ENCODE peak calls at places on chromosomes 5 and 9, in ten cellular contexts. H is astrocyte of the cerebellum; V is NCI-H460; B is epithelial cell of esophagus; U is neural progenitor cell; A is AG08396; Z is NCI-H1105; E is tibial artery; D is stimulated activated CD4-positive, alpha-beta T cell treated with anti-CD3 and anti-CD28 coated beads, Interleukin-1b, Interleukin-23, amount 100 ng/mL, for 24 hours; Q is ELR. L is an unnamed sample.

GRCh38 chr5:139157556-139157955 is 40.6 kb downstream of the SIL1 start:
- DNase-seq in E (no peak), Z (no peak), B (peak; percentile 43), U (no peak), V (no peak), A (no peak), Q (no peak), D (no peak), H (no peak), L (no peak)

GRCh38 chr5:76046761-76047160 is 36.4 kb upstream of the SV2C start:
- DNase-seq in A (no peak), V (no peak), B (peak; percentile 5), Q (no peak), E (no peak), H (no peak), Z (no peak), U (no peak), D (no peak), L (no peak)

GRCh38 chr9:35790385-35791291 is 753 bp upstream of the NPR2 start:
- DNase-seq in A (peak; percentile 90), Q (peak; percentile 91), H (peak; percentile 73), D (peak; percentile 22), Z (peak; percentile 79), B (peak; percentile 81), U (peak; percentile 87), V (peak; percentile 57), E (peak; percentile 89), L (peak; percentile 83)

GRCh38 chr5:150645070-150645700 is 4.7 kb downstream of the SYNPO start:
- DNase-seq in H (no peak), U (peak; percentile 86), D (no peak), Z (no peak), A (peak; percentile 72), V (peak; percentile 58), Q (peak; percentile 77), B (no peak), E (peak; percentile 85), L (no peak)

GRCh38 chr9:132584616-132585560 is 2.5 kb downstream of the BARHL1 start:
- DNase-seq in E (no peak), U (peak; percentile 54), V (no peak), Q (peak; percentile 54), A (no peak), B (peak; percentile 34), H (no peak), D (no peak), Z (no peak), L (no peak)

GRCh38 chr9:37574241-37574721 is 1.9 kb downstream of the FBXO10 start:
- DNase-seq in Z (no peak), B (no peak), Q (no peak), A (no peak), H (no peak), D (no peak), V (peak; percentile 33), E (no peak), U (peak; percentile 76), L (no peak)

GRCh38 chr9:93060746-93061259 is 2.3 kb downstream of the SUSD3 start:
- DNase-seq in D (no peak), H (no peak), V (no peak), E (no peak), A (peak; percentile 82), U (no peak), Z (no peak), Q (peak; percentile 58), B (no peak), L (no peak)

GRCh38 chr9:132638240-132638639 is 31.5 kb downstream of the DDX31 start:
- DNase-seq in H (no peak), A (no peak), E (no peak), Q (peak; percentile 31), U (no peak), Z (no peak), D (no peak), V (no peak), B (peak; percentile 60), L (no peak)

GRCh38 chr9:4769321-4770080 is 23.2 kb upstream of the RCL1 start:
- DNase-seq in Q (peak; percentile 80), V (no peak), B (peak; percentile 85), Z (no peak), H (no peak), E (no peak), A (peak; percentile 31), D (no peak), U (no peak), L (no peak)

GRCh38 chr5:57173318-57174127 is at the start of gene GPBP1:
- DNase-seq in A (peak; percentile 98), D (peak; percentile 97), Z (peak; percentile 90), E (peak; percentile 100), V (peak; percentile 99), H (peak; percentile 99), B (peak; percentile 99), U (peak; percentile 99), Q (peak; percentile 99), L (peak; percentile 100)

GRCh38 chr5:91281409-91281808 is 101.7 kb downstream of the ARRDC3 start:
- DNase-seq in B (peak; percentile 80), U (no peak), E (no peak), Q (peak; percentile 83), D (no peak), V (no peak), H (peak; percentile 83), Z (peak; percentile 5), A (peak; percentile 50), L (no peak)

GRCh38 chr9:113650207-113651131 is 186.9 kb downstream of the RGS3 start:
- DNase-seq in V (no peak), E (no peak), Z (no peak), A (peak; percentile 39), B (peak; percentile 65), U (no peak), Q (peak; percentile 88), D (no peak), H (no peak), L (peak; percentile 51)

GRCh38 chr9:77156646-77157371 is 20.5 kb upstream of the VPS13A start:
- DNase-seq in V (no peak), A (no peak), E (no peak), B (peak; percentile 13), H (no peak), U (no peak), Q (no peak), Z (peak; percentile 37), D (no peak), L (no peak)

GRCh38 chr5:120552638-120553037 is 88.5 kb downstream of the PRR16 start:
- DNase-seq in H (peak; percentile 22), Z (no peak), Q (peak; percentile 70), U (no peak), E (no peak), B (peak; percentile 20), D (no peak), A (no peak), V (no peak), L (no peak)

GRCh38 chr5:14767942-14768837 is 103.4 kb downstream of the ANKH start:
- DNase-seq in U (no peak), Z (no peak), D (no peak), A (no peak), H (no peak), Q (no peak), B (peak; percentile 33), V (no peak), E (no peak), L (no peak)

GRCh38 chr9:26946753-26947727 is at the start of gene PLAA:
- DNase-seq in D (peak; percentile 77), V (peak; percentile 88), B (peak; percentile 96), U (peak; percentile 95), Z (peak; percentile 94), Q (peak; percentile 97), H (peak; percentile 79), A (peak; percentile 91), E (peak; percentile 92), L (peak; percentile 94)

GRCh38 chr9:110545705-110546104 is 33.8 kb downstream of the SVEP1 start:
- DNase-seq in V (no peak), Q (peak; percentile 9), A (no peak), Z (no peak), D (no peak), H (no peak), U (peak; percentile 2), E (no peak), B (peak; percentile 30), L (no peak)

GRCh38 chr5:180161420-180162303 is 47.3 kb downstream of the RASGEF1C start:
- DNase-seq in H (no peak), Q (no peak), U (peak; percentile 36), A (no peak), B (no peak), V (no peak), E (peak; percentile 59), Z (peak; percentile 40), D (no peak), L (no peak)

GRCh38 chr9:26971721-26972120 is 15.5 kb downstream of the IFT74 start:
- DNase-seq in B (peak; percentile 65), V (no peak), Q (no peak), H (no peak), E (no peak), Z (no peak), D (no peak), U (no peak), A (no peak), L (no peak)

GRCh38 chr9:34171753-34172535 is 6.9 kb upstream of the UBAP1 start:
- DNase-seq in Z (no peak), B (no peak), D (no peak), E (peak; percentile 61), V (no peak), Q (no peak), U (no peak), H (no peak), A (no peak), L (no peak)

GRCh38 chr9:70315389-70315788 is 56.6 kb downstream of the SMC5 start:
- DNase-seq in A (peak; percentile 4), B (peak; percentile 39), E (no peak), H (no peak), D (no peak), Z (no peak), V (no peak), U (no peak), Q (peak; percentile 70), L (no peak)

GRCh38 chr9:87713990-87714335 is 12.0 kb upstream of the CTSL start:
- DNase-seq in H (no peak), Q (no peak), V (no peak), Z (no peak), B (no peak), D (no peak), E (no peak), A (no peak), U (no peak), L (no peak)

GRCh38 chr5:78447775-78448424 is 87.5 kb downstream of the SCAMP1 start:
- DNase-seq in H (no peak), A (no peak), Q (no peak), Z (no peak), V (no peak), D (no peak), B (no peak), U (no peak), E (no peak), L (no peak)

GRCh38 chr5:150411245-150411979 is 1.3 kb downstream of the CD74 start:
- DNase-seq in D (peak; percentile 38), Q (no peak), E (no peak), U (peak; percentile 21), A (no peak), V (no peak), B (peak; percentile 49), H (no peak), Z (no peak), L (peak; percentile 56)

GRCh38 chr9:133396952-133397351 is 20.8 kb downstream of the STKLD1 start:
- DNase-seq in Z (no peak), U (peak; percentile 72), Q (peak; percentile 53), B (peak; percentile 25), V (no peak), A (peak; percentile 49), D (no peak), E (no peak), H (no peak), L (no peak)

GRCh38 chr5:9829621-9830020 is 199.5 kb upstream of the TAS2R1 start:
- DNase-seq in D (no peak), V (no peak), B (no peak), Z (no peak), A (no peak), H (no peak), E (no peak), U (no peak), Q (peak; percentile 52), L (no peak)

GRCh38 chr9:37976714-37977477 is 73.0 kb upstream of the SLC25A51 start:
- DNase-seq in V (no peak), A (peak; percentile 84), E (no peak), D (no peak), Z (no peak), H (peak; percentile 78), Q (peak; percentile 75), U (no peak), B (peak; percentile 93), L (no peak)

GRCh38 chr9:14313951-14314423 is at the start of gene NFIB:
- DNase-seq in B (peak; percentile 58), Z (peak; percentile 75), E (peak; percentile 78), V (no peak), A (peak; percentile 42), H (no peak), D (no peak), Q (peak; percentile 45), U (peak; percentile 59), L (no peak)

L was measured in suprapubic skin.